ENCODE peak calls at places on chromosomes 13 and 19, in four cellular contexts. J is nephron progenitor cell, A is esophagus muscularis mucosa, Q is mesendoderm. X is an unnamed sample.

GRCh38 chr13:91184244-91184926 is 163.1 kb upstream of the MIR17HG start:
- DNase-seq in A (no peak), Q (no peak), J (peak), X (no peak)

GRCh38 chr13:34070006-34070405 is 252.1 kb downstream of the RFC3 start:
- DNase-seq in Q (no peak), A (no peak), J (no peak), X (no peak)

GRCh38 chr19:14525729-14526128 is 3.7 kb upstream of the TECR start:
- DNase-seq in J (no peak), Q (no peak), A (no peak), X (no peak)

GRCh38 chr13:47100214-47100853 is 203.5 kb upstream of the HTR2A start:
- DNase-seq in A (no peak), J (no peak), Q (no peak), X (no peak)

GRCh38 chr13:39417131-39417530 is 185.9 kb downstream of the LHFPL6 start:
- DNase-seq in Q (peak), A (no peak), J (peak), X (peak)

GRCh38 chr19:21084343-21084742 is 2.3 kb downstream of the ZNF714 start:
- DNase-seq in Q (peak), A (no peak), J (no peak), X (no peak)

GRCh38 chr19:3661284-3662238 is 35.0 kb upstream of the CACTIN start:
- DNase-seq in Q (peak), J (no peak), A (no peak), X (no peak)

GRCh38 chr13:101416181-101417042 is at the start of gene NALCN:
- DNase-seq in Q (peak), J (peak), A (peak), X (peak)

GRCh38 chr19:34482380-34483250 is 1.1 kb downstream of the WTIP start:
- DNase-seq in J (peak), A (no peak), Q (peak), X (peak)

GRCh38 chr13:42970824-42971669 is 21.0 kb downstream of the EPSTI1 start:
- DNase-seq in A (peak), Q (peak), J (peak), X (peak)

GRCh38 chr13:113489549-113490495 is 689 bp downstream of the DCUN1D2 start:
- DNase-seq in Q (peak), J (peak), A (peak), X (no peak)

GRCh38 chr13:109369357-109370052 is 416.9 kb downstream of the IRS2 start:
- DNase-seq in J (no peak), Q (no peak), A (peak), X (no peak)

GRCh38 chr19:39109641-39110040 is 15.9 kb upstream of the PAK4 start:
- DNase-seq in Q (no peak), A (no peak), J (no peak), X (no peak)

GRCh38 chr19:7512400-7512851 is 3.5 kb upstream of the ZNF358 start:
- DNase-seq in A (no peak), Q (peak), J (no peak), X (no peak)

GRCh38 chr19:34838248-34838647 is 65.2 kb upstream of the ZNF599 start:
- DNase-seq in A (no peak), Q (peak), J (no peak), X (no peak)

GRCh38 chr13:98239156-98240076 is 62.3 kb upstream of the RNF113B start:
- DNase-seq in Q (no peak), J (no peak), A (no peak), X (no peak)

GRCh38 chr13:78602561-78603239 is 652 bp downstream of the POU4F1 start:
- DNase-seq in J (no peak), Q (no peak), A (no peak), X (no peak)

X was measured in iPS-NIHi11.